ENCODE peak calls at places on chromosome 17, in six cellular contexts. One of them, this sample, is unnamed. For H3K9me3, the result is how much of the 10 kb centered on the place peaks cover.

GRCh38 chr17:77107506-77108433 is 33.0 kb upstream of the SEC14L1 start:
- DNase-seq in cardiac muscle cell: no peak
- DNase-seq in ascending aorta: no peak
- DNase-seq in CD8-positive, alpha-beta memory T cell: peak
- DNase-seq in CD4-positive, CD25-positive, alpha-beta regulatory T cell: peak
- DNase-seq in Peyer's patch: peak
- DNase-seq in this sample: peak

GRCh38 chr17:42484304-42484703 is 25.6 kb downstream of the ATP6V0A1 start:
- DNase-seq in Peyer's patch: peak
- DNase-seq in ascending aorta: no peak
- DNase-seq in CD8-positive, alpha-beta memory T cell: peak
- DNase-seq in CD4-positive, CD25-positive, alpha-beta regulatory T cell: peak
- DNase-seq in cardiac muscle cell: no peak
- DNase-seq in this sample: peak

GRCh38 chr17:74156878-74157277 is 46.6 kb upstream of the RPL38 start:
- DNase-seq in Peyer's patch: no peak
- DNase-seq in cardiac muscle cell: no peak
- DNase-seq in CD8-positive, alpha-beta memory T cell: no peak
- DNase-seq in ascending aorta: no peak
- DNase-seq in CD4-positive, CD25-positive, alpha-beta regulatory T cell: no peak
- DNase-seq in this sample: no peak

GRCh38 chr17:77772461-77772897 is 186.0 kb upstream of the TNRC6C start:
- DNase-seq in CD8-positive, alpha-beta memory T cell: peak
- DNase-seq in CD4-positive, CD25-positive, alpha-beta regulatory T cell: peak
- DNase-seq in ascending aorta: no peak
- DNase-seq in cardiac muscle cell: peak
- DNase-seq in Peyer's patch: peak
- DNase-seq in this sample: peak

GRCh38 chr17:35241520-35241919 is 1.4 kb upstream of the SLFN5 start:
- DNase-seq in Peyer's patch: no peak
- DNase-seq in CD4-positive, CD25-positive, alpha-beta regulatory T cell: peak
- DNase-seq in cardiac muscle cell: no peak
- DNase-seq in CD8-positive, alpha-beta memory T cell: no peak
- DNase-seq in ascending aorta: no peak
- DNase-seq in this sample: peak

GRCh38 chr17:40329981-40330794 is 21.2 kb downstream of the RARA start:
- DNase-seq in CD4-positive, CD25-positive, alpha-beta regulatory T cell: peak
- DNase-seq in cardiac muscle cell: no peak
- DNase-seq in ascending aorta: no peak
- DNase-seq in Peyer's patch: peak
- DNase-seq in CD8-positive, alpha-beta memory T cell: no peak
- DNase-seq in this sample: no peak

GRCh38 chr17:560379-560935 is 154.2 kb downstream of the VPS53 start:
- DNase-seq in CD8-positive, alpha-beta memory T cell: no peak
- DNase-seq in Peyer's patch: no peak
- DNase-seq in cardiac muscle cell: no peak
- DNase-seq in ascending aorta: no peak
- DNase-seq in CD4-positive, CD25-positive, alpha-beta regulatory T cell: no peak
- DNase-seq in this sample: no peak

GRCh38 chr17:78258323-78259229 is 27.1 kb downstream of the TMEM235 start:
- DNase-seq in ascending aorta: no peak
- DNase-seq in cardiac muscle cell: no peak
- DNase-seq in Peyer's patch: peak
- DNase-seq in CD8-positive, alpha-beta memory T cell: peak
- DNase-seq in CD4-positive, CD25-positive, alpha-beta regulatory T cell: peak
- DNase-seq in this sample: peak

GRCh38 chr17:32876414-32877163 is at the start of gene MYO1D:
- DNase-seq in ascending aorta: peak
- DNase-seq in Peyer's patch: peak
- DNase-seq in CD4-positive, CD25-positive, alpha-beta regulatory T cell: peak
- DNase-seq in cardiac muscle cell: peak
- DNase-seq in CD8-positive, alpha-beta memory T cell: peak
- DNase-seq in this sample: peak

GRCh38 chr17:26773189-26774188 is 520.4 kb upstream of the WSB1 start:
- DNase-seq in Peyer's patch: no peak
- DNase-seq in cardiac muscle cell: no peak
- DNase-seq in CD4-positive, CD25-positive, alpha-beta regulatory T cell: no peak
- DNase-seq in ascending aorta: no peak
- DNase-seq in CD8-positive, alpha-beta memory T cell: no peak
- DNase-seq in this sample: peak
- H3K9me3 ChIP-seq in Peyer's patch: under half
- H3K9me3 ChIP-seq in cardiac muscle cell: under half
- H3K9me3 ChIP-seq in CD4-positive, CD25-positive, alpha-beta regulatory T cell: under half
- H3K9me3 ChIP-seq in ascending aorta: under half
- H3K9me3 ChIP-seq in CD8-positive, alpha-beta memory T cell: under half
- H3K9me3 ChIP-seq in this sample: under half

GRCh38 chr17:5181509-5182305 is 10.0 kb downstream of the ZNF594 start:
- DNase-seq in Peyer's patch: no peak
- DNase-seq in ascending aorta: no peak
- DNase-seq in CD8-positive, alpha-beta memory T cell: no peak
- DNase-seq in CD4-positive, CD25-positive, alpha-beta regulatory T cell: no peak
- DNase-seq in cardiac muscle cell: no peak
- DNase-seq in this sample: no peak
- H3K9me3 ChIP-seq in Peyer's patch: half or more
- H3K9me3 ChIP-seq in ascending aorta: half or more
- H3K9me3 ChIP-seq in CD8-positive, alpha-beta memory T cell: half or more
- H3K9me3 ChIP-seq in CD4-positive, CD25-positive, alpha-beta regulatory T cell: half or more
- H3K9me3 ChIP-seq in cardiac muscle cell: under half
- H3K9me3 ChIP-seq in this sample: under half

GRCh38 chr17:11981862-11982261 is 15.4 kb downstream of the ZNF18 start:
- DNase-seq in CD8-positive, alpha-beta memory T cell: no peak
- DNase-seq in ascending aorta: no peak
- DNase-seq in cardiac muscle cell: no peak
- DNase-seq in Peyer's patch: no peak
- DNase-seq in CD4-positive, CD25-positive, alpha-beta regulatory T cell: no peak
- DNase-seq in this sample: no peak
- H3K9me3 ChIP-seq in CD8-positive, alpha-beta memory T cell: under half
- H3K9me3 ChIP-seq in ascending aorta: under half
- H3K9me3 ChIP-seq in cardiac muscle cell: under half
- H3K9me3 ChIP-seq in Peyer's patch: under half
- H3K9me3 ChIP-seq in CD4-positive, CD25-positive, alpha-beta regulatory T cell: under half
- H3K9me3 ChIP-seq in this sample: under half

DNA sequence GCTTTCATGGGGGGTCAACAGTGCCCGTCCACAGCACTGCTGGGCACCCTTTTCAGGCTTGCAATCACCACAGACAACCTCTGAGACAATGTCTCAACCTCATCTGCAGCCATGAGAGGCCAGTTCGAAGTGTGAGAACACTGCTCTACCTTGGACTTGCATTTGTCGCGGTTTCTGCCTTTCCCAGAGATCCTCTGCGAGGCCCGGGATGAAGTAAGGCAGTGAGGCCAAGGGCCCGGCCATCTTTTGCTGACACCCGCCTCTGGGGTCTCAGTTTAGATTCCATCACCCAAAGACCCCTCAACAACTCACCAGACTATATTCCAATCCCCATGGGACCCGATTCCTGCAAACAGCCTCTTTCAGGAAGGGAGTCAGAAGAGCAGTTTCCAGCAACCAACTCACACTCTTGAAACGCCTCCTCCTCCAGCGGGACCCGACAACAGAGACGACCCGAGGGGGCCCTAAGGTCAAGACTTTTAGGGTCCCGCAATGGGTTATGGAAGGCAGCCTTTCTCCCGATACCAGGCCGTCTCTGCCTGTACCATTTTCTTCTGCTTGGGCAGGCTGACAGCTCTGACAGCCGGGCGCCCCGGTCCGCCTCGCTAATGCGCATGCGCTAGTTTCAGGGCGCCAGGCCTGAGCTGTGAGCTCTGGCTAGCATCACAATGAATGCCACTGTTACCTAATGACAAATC is 576.0 kb downstream of the KCNJ18 start:
- DNase-seq in CD8-positive, alpha-beta memory T cell: no peak
- DNase-seq in ascending aorta: no peak
- DNase-seq in cardiac muscle cell: no peak
- DNase-seq in CD4-positive, CD25-positive, alpha-beta regulatory T cell: no peak
- DNase-seq in Peyer's patch: no peak
- DNase-seq in this sample: no peak
- H3K9me3 ChIP-seq in CD8-positive, alpha-beta memory T cell: under half
- H3K9me3 ChIP-seq in ascending aorta: under half
- H3K9me3 ChIP-seq in cardiac muscle cell: under half
- H3K9me3 ChIP-seq in CD4-positive, CD25-positive, alpha-beta regulatory T cell: under half
- H3K9me3 ChIP-seq in Peyer's patch: under half
- H3K9me3 ChIP-seq in this sample: under half

GRCh38 chr17:34011599-34011998 is 243.5 kb upstream of the CCL2 start:
- DNase-seq in CD4-positive, CD25-positive, alpha-beta regulatory T cell: no peak
- DNase-seq in cardiac muscle cell: no peak
- DNase-seq in CD8-positive, alpha-beta memory T cell: no peak
- DNase-seq in Peyer's patch: no peak
- DNase-seq in ascending aorta: no peak
- DNase-seq in this sample: no peak

GRCh38 chr17:34006126-34006525 is 249.0 kb upstream of the CCL2 start:
- DNase-seq in CD8-positive, alpha-beta memory T cell: no peak
- DNase-seq in ascending aorta: no peak
- DNase-seq in cardiac muscle cell: no peak
- DNase-seq in Peyer's patch: no peak
- DNase-seq in CD4-positive, CD25-positive, alpha-beta regulatory T cell: no peak
- DNase-seq in this sample: no peak

GRCh38 chr17:34012709-34013375 is 242.2 kb upstream of the CCL2 start:
- DNase-seq in ascending aorta: no peak
- DNase-seq in CD8-positive, alpha-beta memory T cell: no peak
- DNase-seq in cardiac muscle cell: no peak
- DNase-seq in Peyer's patch: no peak
- DNase-seq in CD4-positive, CD25-positive, alpha-beta regulatory T cell: no peak
- DNase-seq in this sample: no peak

GRCh38 chr17:34010534-34010933 is 244.6 kb upstream of the CCL2 start:
- DNase-seq in CD4-positive, CD25-positive, alpha-beta regulatory T cell: no peak
- DNase-seq in cardiac muscle cell: no peak
- DNase-seq in ascending aorta: no peak
- DNase-seq in Peyer's patch: no peak
- DNase-seq in CD8-positive, alpha-beta memory T cell: no peak
- DNase-seq in this sample: no peak

GRCh38 chr17:34009946-34010345 is 245.1 kb upstream of the CCL2 start:
- DNase-seq in Peyer's patch: no peak
- DNase-seq in CD8-positive, alpha-beta memory T cell: no peak
- DNase-seq in cardiac muscle cell: no peak
- DNase-seq in CD4-positive, CD25-positive, alpha-beta regulatory T cell: no peak
- DNase-seq in ascending aorta: no peak
- DNase-seq in this sample: no peak
- H3K9me3 ChIP-seq in Peyer's patch: under half
- H3K9me3 ChIP-seq in CD8-positive, alpha-beta memory T cell: under half
- H3K9me3 ChIP-seq in cardiac muscle cell: under half
- H3K9me3 ChIP-seq in CD4-positive, CD25-positive, alpha-beta regulatory T cell: under half
- H3K9me3 ChIP-seq in ascending aorta: under half
- H3K9me3 ChIP-seq in this sample: under half

GRCh38 chr17:2481760-2482159 is 29.9 kb downstream of the METTL16 start:
- DNase-seq in CD8-positive, alpha-beta memory T cell: no peak
- DNase-seq in Peyer's patch: no peak
- DNase-seq in cardiac muscle cell: no peak
- DNase-seq in ascending aorta: no peak
- DNase-seq in CD4-positive, CD25-positive, alpha-beta regulatory T cell: peak
- DNase-seq in this sample: no peak
- H3K9me3 ChIP-seq in CD8-positive, alpha-beta memory T cell: under half
- H3K9me3 ChIP-seq in Peyer's patch: under half
- H3K9me3 ChIP-seq in cardiac muscle cell: under half
- H3K9me3 ChIP-seq in ascending aorta: under half
- H3K9me3 ChIP-seq in CD4-positive, CD25-positive, alpha-beta regulatory T cell: under half
- H3K9me3 ChIP-seq in this sample: under half

GRCh38 chr17:82952019-82952418 is 112.2 kb upstream of the ZNF750 start:
- DNase-seq in CD8-positive, alpha-beta memory T cell: no peak
- DNase-seq in ascending aorta: no peak
- DNase-seq in cardiac muscle cell: no peak
- DNase-seq in CD4-positive, CD25-positive, alpha-beta regulatory T cell: no peak
- DNase-seq in Peyer's patch: no peak
- DNase-seq in this sample: no peak
- H3K9me3 ChIP-seq in CD8-positive, alpha-beta memory T cell: under half
- H3K9me3 ChIP-seq in ascending aorta: under half
- H3K9me3 ChIP-seq in cardiac muscle cell: under half
- H3K9me3 ChIP-seq in CD4-positive, CD25-positive, alpha-beta regulatory T cell: under half
- H3K9me3 ChIP-seq in Peyer's patch: under half
- H3K9me3 ChIP-seq in this sample: under half

DNA sequence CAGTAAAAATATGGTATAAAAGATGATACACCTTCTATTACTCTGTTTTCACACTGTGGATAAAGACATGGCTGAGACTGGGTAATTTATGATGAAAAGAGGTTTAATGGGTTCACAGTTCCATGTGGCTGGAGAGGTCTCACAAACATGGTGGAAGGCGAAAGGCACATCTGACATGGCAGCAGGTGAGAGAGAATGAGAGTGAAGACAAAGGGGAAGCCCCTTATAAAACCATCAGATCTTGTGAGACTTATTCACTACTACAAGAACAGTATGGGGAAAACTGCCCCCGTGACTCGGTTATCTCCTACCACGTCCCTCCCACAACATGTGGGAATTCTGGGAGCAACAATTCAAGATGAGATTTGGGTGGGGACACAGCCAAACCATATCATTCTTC is 45.6 kb downstream of the TBC1D26 start:
- DNase-seq in cardiac muscle cell: no peak
- DNase-seq in Peyer's patch: no peak
- DNase-seq in CD4-positive, CD25-positive, alpha-beta regulatory T cell: no peak
- DNase-seq in ascending aorta: no peak
- DNase-seq in CD8-positive, alpha-beta memory T cell: no peak
- DNase-seq in this sample: no peak
- H3K9me3 ChIP-seq in cardiac muscle cell: under half
- H3K9me3 ChIP-seq in Peyer's patch: under half
- H3K9me3 ChIP-seq in CD4-positive, CD25-positive, alpha-beta regulatory T cell: under half
- H3K9me3 ChIP-seq in ascending aorta: under half
- H3K9me3 ChIP-seq in CD8-positive, alpha-beta memory T cell: under half
- H3K9me3 ChIP-seq in this sample: under half

DNA sequence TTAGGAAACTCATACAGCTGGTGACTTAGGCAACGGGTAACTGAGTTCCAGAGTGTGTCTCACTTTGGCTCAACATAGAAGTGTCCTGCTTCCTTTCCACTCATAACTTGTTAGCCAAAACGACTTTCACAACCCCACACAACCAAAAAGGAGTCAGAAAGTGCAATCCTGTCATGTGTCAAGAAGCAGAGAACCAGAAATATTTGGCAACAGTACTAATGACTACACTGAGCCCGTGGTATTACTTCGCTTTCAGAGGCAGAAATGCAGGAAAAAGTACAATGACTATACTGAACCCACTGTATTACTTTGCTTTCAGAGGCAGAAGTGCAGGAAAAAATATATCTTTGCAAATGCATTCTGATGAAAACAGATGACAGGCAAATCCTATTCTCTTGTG is 484.6 kb downstream of the KIF2B start:
- DNase-seq in cardiac muscle cell: no peak
- DNase-seq in ascending aorta: no peak
- DNase-seq in CD8-positive, alpha-beta memory T cell: no peak
- DNase-seq in CD4-positive, CD25-positive, alpha-beta regulatory T cell: no peak
- DNase-seq in Peyer's patch: no peak
- DNase-seq in this sample: no peak
- H3K9me3 ChIP-seq in cardiac muscle cell: under half
- H3K9me3 ChIP-seq in ascending aorta: under half
- H3K9me3 ChIP-seq in CD8-positive, alpha-beta memory T cell: under half
- H3K9me3 ChIP-seq in CD4-positive, CD25-positive, alpha-beta regulatory T cell: under half
- H3K9me3 ChIP-seq in Peyer's patch: under half
- H3K9me3 ChIP-seq in this sample: under half

This sample was measured in T-helper 17 cell.